ENCODE peak calls at places on chromosomes 5 and 9, in seven cellular contexts. S is spleen; L is HTR-8/SVneo; D is activated CD4-positive, CD25-positive, alpha-beta regulatory T cell; I is coronary artery; E is NCI-H2107; T is GM12865. M is an unnamed sample.

GRCh38 chr5:81397169-81397568 is 3.2 kb upstream of the ACOT12 start:
- DNase-seq in S (no peak), L (no peak), D (no peak), I (no peak), E (no peak), T (no peak), M (no peak)

GRCh38 chr9:33393581-33393980 is 8.8 kb downstream of the AQP7 start:
- DNase-seq in S (no peak), L (no peak), D (no peak), I (no peak), E (no peak), T (no peak), M (no peak)

GRCh38 chr5:151770383-151771258 is 1.1 kb upstream of the G3BP1 start:
- DNase-seq in S (peak; percentile 95), L (no peak), D (no peak), I (peak; percentile 90), E (no peak), T (peak; percentile 91), M (peak; percentile 18)

GRCh38 chr9:100111235-100111634 is 12.2 kb downstream of the INVS start:
- DNase-seq in S (no peak), L (no peak), D (no peak), I (peak; percentile 84), E (no peak), T (no peak), M (no peak)

GRCh38 chr9:38720083-38720755 is at the start of gene FAM240B:
- DNase-seq in S (no peak), L (no peak), D (no peak), I (no peak), E (no peak), T (no peak), M (no peak)

GRCh38 chr5:147170603-147171002 is 64.2 kb upstream of the STK32A start:
- DNase-seq in S (no peak), L (no peak), D (no peak), I (no peak), E (no peak), T (peak; percentile 18), M (no peak)

GRCh38 chr9:104800068-104800785 is 36.3 kb downstream of the NIPSNAP3B start:
- DNase-seq in S (no peak), L (no peak), D (no peak), I (no peak), E (no peak), T (no peak), M (no peak)

GRCh38 chr9:132560604-132561304 is 21.7 kb upstream of the BARHL1 start:
- DNase-seq in S (peak; percentile 86), L (no peak), D (no peak), I (no peak), E (no peak), T (no peak), M (no peak)

GRCh38 chr5:54764691-54765090 is 220.7 kb downstream of the ESM1 start:
- DNase-seq in S (no peak), L (no peak), D (no peak), I (no peak), E (no peak), T (no peak), M (no peak)

GRCh38 chr9:96218821-96219614 is 83.0 kb downstream of the HSD17B3 start:
- DNase-seq in S (no peak), L (no peak), D (no peak), I (no peak), E (no peak), T (no peak), M (no peak)

GRCh38 chr9:121785673-121786542 is 134.5 kb downstream of the DAB2IP start:
- DNase-seq in S (no peak), L (no peak), D (no peak), I (no peak), E (no peak), T (no peak), M (no peak)

GRCh38 chr5:32754251-32754650 is 43.1 kb downstream of the NPR3 start:
- DNase-seq in S (no peak), L (no peak), D (no peak), I (no peak), E (no peak), T (no peak), M (no peak)

GRCh38 chr9:85420750-85421149 is 321.0 kb downstream of the AGTPBP1 start:
- DNase-seq in S (no peak), L (no peak), D (no peak), I (no peak), E (no peak), T (peak; percentile 24), M (no peak)

GRCh38 chr9:130860458-130861316 is 25.6 kb downstream of the ABL1 start:
- DNase-seq in S (peak; percentile 80), L (peak; percentile 85), D (no peak), I (peak; percentile 97), E (no peak), T (no peak), M (no peak)

GRCh38 chr9:106106396-106106795 is 412.1 kb downstream of the TMEM38B start:
- DNase-seq in S (no peak), L (no peak), D (no peak), I (no peak), E (no peak), T (no peak), M (no peak)

GRCh38 chr5:109865636-109866035 is 175.9 kb downstream of the MAN2A1 start:
- DNase-seq in S (no peak), L (peak; percentile 24), D (no peak), I (no peak), E (peak; percentile 69), T (no peak), M (peak; percentile 75)

GRCh38 chr9:134568116-134568515 is 73.5 kb upstream of the COL5A1 start:
- DNase-seq in S (no peak), L (no peak), D (no peak), I (peak; percentile 56), E (no peak), T (no peak), M (no peak)

GRCh38 chr5:107640568-107640967 is 30.2 kb downstream of the EFNA5 start:
- DNase-seq in S (no peak), L (no peak), D (no peak), I (no peak), E (peak; percentile 40), T (peak; percentile 64), M (no peak)

GRCh38 chr5:156261275-156261939 is 65.6 kb upstream of the SGCD start:
- DNase-seq in S (no peak), L (no peak), D (no peak), I (no peak), E (no peak), T (no peak), M (no peak)

GRCh38 chr9:90107864-90108263 is 503.1 kb downstream of the GADD45G start:
- DNase-seq in S (no peak), L (no peak), D (no peak), I (no peak), E (no peak), T (no peak), M (no peak)

GRCh38 chr5:142626056-142626455 is 59.8 kb downstream of the FGF1 start:
- DNase-seq in S (no peak), L (no peak), D (no peak), I (no peak), E (no peak), T (no peak), M (no peak)

GRCh38 chr5:150562832-150563231 is 54.9 kb downstream of the NDST1 start:
- DNase-seq in S (no peak), L (peak; percentile 46), D (no peak), I (no peak), E (no peak), T (peak; percentile 56), M (peak; percentile 0)

GRCh38 chr5:136308396-136308795 is 56.9 kb downstream of the TRPC7 start:
- DNase-seq in S (no peak), L (peak; percentile 8), D (no peak), I (no peak), E (no peak), T (no peak), M (no peak)

GRCh38 chr5:98460536-98460935 is 312.9 kb upstream of the RGMB start:
- DNase-seq in S (no peak), L (no peak), D (no peak), I (no peak), E (no peak), T (no peak), M (no peak)

GRCh38 chr5:31408814-31409213 is 123.1 kb downstream of the DROSHA start:
- DNase-seq in S (no peak), L (peak; percentile 56), D (no peak), I (no peak), E (no peak), T (no peak), M (no peak)

GRCh38 chr9:69131682-69132081 is 42.4 kb upstream of the TJP2 start:
- DNase-seq in S (no peak), L (peak; percentile 84), D (no peak), I (no peak), E (no peak), T (no peak), M (no peak)

GRCh38 chr5:15286659-15287058 is 213.3 kb upstream of the FBXL7 start:
- DNase-seq in S (no peak), L (no peak), D (no peak), I (no peak), E (no peak), T (no peak), M (no peak)

GRCh38 chr5:118441034-118441433 is 547.3 kb downstream of the DTWD2 start:
- DNase-seq in S (no peak), L (no peak), D (no peak), I (no peak), E (no peak), T (no peak), M (no peak)

GRCh38 chr5:127003798-127004495 is 26.4 kb downstream of the MARCHF3 start:
- DNase-seq in S (no peak), L (no peak), D (no peak), I (no peak), E (no peak), T (no peak), M (no peak)

GRCh38 chr5:110288766-110289165 is 437.7 kb downstream of the TMEM232 start:
- DNase-seq in S (no peak), L (no peak), D (no peak), I (no peak), E (no peak), T (no peak), M (no peak)

GRCh38 chr5:81542242-81542641 is 148.3 kb upstream of the ACOT12 start:
- DNase-seq in S (no peak), L (no peak), D (no peak), I (no peak), E (no peak), T (no peak), M (no peak)

GRCh38 chr5:78845487-78845886 is 139.6 kb downstream of the ARSB start:
- DNase-seq in S (no peak), L (no peak), D (no peak), I (no peak), E (no peak), T (no peak), M (no peak)

GRCh38 chr5:105640328-105640727 is 2030.4 kb downstream of the EFNA5 start:
- DNase-seq in S (no peak), L (no peak), D (no peak), I (no peak), E (no peak), T (no peak), M (no peak)

GRCh38 chr5:171579162-171579561 is 159.7 kb downstream of the FGF18 start:
- DNase-seq in S (no peak), L (no peak), D (no peak), I (no peak), E (no peak), T (no peak), M (no peak)

GRCh38 chr5:50445281-50445949 is 4.3 kb upstream of the EMB start:
- DNase-seq in S (no peak), L (no peak), D (no peak), I (no peak), E (no peak), T (peak; percentile 69), M (no peak)

GRCh38 chr9:78325846-78326350 is 29.0 kb downstream of the PSAT1 start:
- DNase-seq in S (no peak), L (no peak), D (no peak), I (no peak), E (no peak), T (no peak), M (no peak)

GRCh38 chr5:53453898-53454837 is 26.3 kb upstream of the FST start:
- DNase-seq in S (no peak), L (no peak), D (no peak), I (no peak), E (no peak), T (no peak), M (no peak)

GRCh38 chr5:98514106-98514665 is 259.3 kb upstream of the RGMB start:
- DNase-seq in S (no peak), L (no peak), D (no peak), I (no peak), E (no peak), T (no peak), M (no peak)

M was measured in NCI-H774.